ENCODE peak calls at places on chromosomes 11 and 22, in seven cellular contexts. T is kidney tubule cell, Q is body of pancreas, B is GM03348, Y is cardiac muscle cell, G is esophagus squamous epithelium, P is RWPE1. L is an unnamed sample.

GRCh38 chr11:3859373-3859881 is 4.0 kb downstream of the STIM1 start:
- DNase-seq in T (no peak), Q (peak; percentile 61), B (no peak), Y (no peak), G (no peak), P (no peak), L (peak; percentile 50)

GRCh38 chr11:125221499-125221898 is 56.9 kb downstream of the PKNOX2 start:
- DNase-seq in T (no peak), Q (no peak), B (no peak), Y (no peak), G (no peak), P (no peak), L (no peak)

GRCh38 chr11:16167706-16168487 is 188.4 kb downstream of the SOX6 start:
- DNase-seq in T (no peak), Q (no peak), B (no peak), Y (no peak), G (no peak), P (no peak), L (no peak)

GRCh38 chr11:94740975-94741707 is 27.0 kb upstream of the AMOTL1 start:
- DNase-seq in T (peak; percentile 85), Q (peak; percentile 44), B (peak; percentile 78), Y (peak; percentile 59), G (no peak), P (peak; percentile 73), L (peak; percentile 91)

GRCh38 chr11:41309111-41309522 is 150.3 kb downstream of the LRRC4C start:
- DNase-seq in T (no peak), Q (no peak), B (no peak), Y (no peak), G (no peak), P (no peak), L (no peak)

GRCh38 chr11:22477312-22477711 is 139.1 kb downstream of the SLC17A6 start:
- DNase-seq in T (peak; percentile 43), Q (no peak), B (no peak), Y (no peak), G (no peak), P (no peak), L (peak; percentile 25)

GRCh38 chr11:118658372-118659313 is 20.8 kb downstream of the TREH start:
- DNase-seq in T (peak; percentile 82), Q (no peak), B (peak; percentile 49), Y (peak; percentile 26), G (no peak), P (peak; percentile 38), L (peak; percentile 30)

GRCh38 chr11:73271936-73272679 is at the start of gene P2RY6:
- DNase-seq in T (peak; percentile 62), Q (no peak), B (peak; percentile 29), Y (peak; percentile 54), G (no peak), P (peak; percentile 64), L (peak; percentile 88)

GRCh38 chr11:73509188-73509587 is 88.7 kb downstream of the FAM168A start:
- DNase-seq in T (no peak), Q (no peak), B (no peak), Y (no peak), G (no peak), P (no peak), L (no peak)

GRCh38 chr22:43203471-43203981 is 16.6 kb upstream of the TTLL12 start:
- DNase-seq in T (no peak), Q (no peak), B (no peak), Y (peak; percentile 46), G (no peak), P (no peak), L (no peak)

GRCh38 chr11:50174189-50174588 is 141.5 kb downstream of the OR4C45 start:
- DNase-seq in T (no peak), Q (no peak), B (peak; percentile 2), Y (no peak), G (no peak), P (peak; percentile 0), L (no peak)

GRCh38 chr11:117378966-117379865 is 51.6 kb downstream of the CEP164 start:
- DNase-seq in T (no peak), Q (no peak), B (no peak), Y (no peak), G (no peak), P (no peak), L (peak; percentile 36)

GRCh38 chr11:133824593-133824992 is 20.7 kb downstream of the SPATA19 start:
- DNase-seq in T (no peak), Q (no peak), B (no peak), Y (no peak), G (no peak), P (no peak), L (no peak)

GRCh38 chr11:114076974-114077373 is 17.5 kb downstream of the ZBTB16 start:
- DNase-seq in T (no peak), Q (no peak), B (no peak), Y (no peak), G (no peak), P (no peak), L (peak; percentile 95)

GRCh38 chr11:45599161-45599943 is 66.1 kb downstream of the CHST1 start:
- DNase-seq in T (no peak), Q (no peak), B (no peak), Y (no peak), G (no peak), P (no peak), L (peak; percentile 19)

L was measured in NCI-H69.